ENCODE peak calls at places on chromosomes 13 and 19, in seven cellular contexts. One of them, this sample, is unnamed.

GRCh38 chr13:29893438-29893837 is 43.0 kb upstream of the UBL3 start:
- DNase-seq in head of caudate nucleus: no peak
- DNase-seq in HS-5: peak
- DNase-seq in lower leg skin: no peak
- DNase-seq in GM04503: no peak
- DNase-seq in LHCN-M2: no peak
- DNase-seq in uterus: no peak
- DNase-seq in this sample: no peak

GRCh38 chr13:61413572-61413971 is 2.1 kb downstream of the PCDH20 start:
- DNase-seq in head of caudate nucleus: peak
- DNase-seq in HS-5: no peak
- DNase-seq in lower leg skin: no peak
- DNase-seq in GM04503: no peak
- DNase-seq in LHCN-M2: no peak
- DNase-seq in uterus: no peak
- DNase-seq in this sample: no peak

GRCh38 chr13:113890758-113891480 is 27.0 kb upstream of the GAS6 start:
- DNase-seq in head of caudate nucleus: no peak
- DNase-seq in HS-5: no peak
- DNase-seq in lower leg skin: no peak
- DNase-seq in GM04503: no peak
- DNase-seq in LHCN-M2: no peak
- DNase-seq in uterus: no peak
- DNase-seq in this sample: no peak

GRCh38 chr19:16197188-16197621 is 506 bp upstream of the AP1M1 start:
- DNase-seq in head of caudate nucleus: no peak
- DNase-seq in HS-5: peak
- DNase-seq in lower leg skin: no peak
- DNase-seq in GM04503: peak
- DNase-seq in LHCN-M2: peak
- DNase-seq in uterus: no peak
- DNase-seq in this sample: no peak

GRCh38 chr13:76647550-76647949 is 238.7 kb downstream of the KCTD12 start:
- DNase-seq in head of caudate nucleus: no peak
- DNase-seq in HS-5: no peak
- DNase-seq in lower leg skin: no peak
- DNase-seq in GM04503: no peak
- DNase-seq in LHCN-M2: no peak
- DNase-seq in uterus: no peak
- DNase-seq in this sample: no peak

GRCh38 chr19:2495651-2496316 is 19.9 kb downstream of the GADD45B start:
- DNase-seq in head of caudate nucleus: no peak
- DNase-seq in HS-5: no peak
- DNase-seq in lower leg skin: no peak
- DNase-seq in GM04503: no peak
- DNase-seq in LHCN-M2: peak
- DNase-seq in uterus: peak
- DNase-seq in this sample: no peak

GRCh38 chr13:51801631-51802099 is 2.3 kb downstream of the DHRS12 start:
- DNase-seq in head of caudate nucleus: peak
- DNase-seq in HS-5: no peak
- DNase-seq in lower leg skin: peak
- DNase-seq in GM04503: no peak
- DNase-seq in LHCN-M2: peak
- DNase-seq in uterus: peak
- DNase-seq in this sample: no peak

GRCh38 chr19:45472557-45473365 is 5.0 kb downstream of the FOSB start:
- DNase-seq in head of caudate nucleus: no peak
- DNase-seq in HS-5: no peak
- DNase-seq in lower leg skin: no peak
- DNase-seq in GM04503: no peak
- DNase-seq in LHCN-M2: no peak
- DNase-seq in uterus: no peak
- DNase-seq in this sample: no peak

GRCh38 chr13:43005460-43006236 is 13.6 kb upstream of the EPSTI1 start:
- DNase-seq in head of caudate nucleus: no peak
- DNase-seq in HS-5: no peak
- DNase-seq in lower leg skin: no peak
- DNase-seq in GM04503: no peak
- DNase-seq in LHCN-M2: peak
- DNase-seq in uterus: no peak
- DNase-seq in this sample: no peak

GRCh38 chr19:8030906-8031305 is 21.7 kb upstream of the CCL25 start:
- DNase-seq in head of caudate nucleus: no peak
- DNase-seq in HS-5: no peak
- DNase-seq in lower leg skin: no peak
- DNase-seq in GM04503: no peak
- DNase-seq in LHCN-M2: no peak
- DNase-seq in uterus: no peak
- DNase-seq in this sample: no peak

GRCh38 chr19:42433503-42434260 is 6.5 kb upstream of the LIPE start:
- DNase-seq in head of caudate nucleus: peak
- DNase-seq in HS-5: no peak
- DNase-seq in lower leg skin: peak
- DNase-seq in GM04503: no peak
- DNase-seq in LHCN-M2: peak
- DNase-seq in uterus: peak
- DNase-seq in this sample: peak

GRCh38 chr19:29532956-29533355 is 7.2 kb downstream of the VSTM2B start:
- DNase-seq in head of caudate nucleus: peak
- DNase-seq in HS-5: no peak
- DNase-seq in lower leg skin: no peak
- DNase-seq in GM04503: no peak
- DNase-seq in LHCN-M2: no peak
- DNase-seq in uterus: no peak
- DNase-seq in this sample: no peak

GRCh38 chr13:22211876-22212275 is 541.0 kb downstream of the FGF9 start:
- DNase-seq in head of caudate nucleus: no peak
- DNase-seq in HS-5: no peak
- DNase-seq in lower leg skin: no peak
- DNase-seq in GM04503: no peak
- DNase-seq in LHCN-M2: no peak
- DNase-seq in uterus: no peak
- DNase-seq in this sample: no peak

GRCh38 chr19:6801397-6802086 is 29.0 kb downstream of the VAV1 start:
- DNase-seq in head of caudate nucleus: peak
- DNase-seq in HS-5: no peak
- DNase-seq in lower leg skin: peak
- DNase-seq in GM04503: no peak
- DNase-seq in LHCN-M2: no peak
- DNase-seq in uterus: peak
- DNase-seq in this sample: peak

GRCh38 chr13:43300817-43301216 is 277.4 kb downstream of the DNAJC15 start:
- DNase-seq in head of caudate nucleus: no peak
- DNase-seq in HS-5: peak
- DNase-seq in lower leg skin: no peak
- DNase-seq in GM04503: peak
- DNase-seq in LHCN-M2: no peak
- DNase-seq in uterus: no peak
- DNase-seq in this sample: no peak

GRCh38 chr13:26721251-26721939 is 39.2 kb downstream of the GPR12 start:
- DNase-seq in head of caudate nucleus: peak
- DNase-seq in HS-5: no peak
- DNase-seq in lower leg skin: peak
- DNase-seq in GM04503: no peak
- DNase-seq in LHCN-M2: no peak
- DNase-seq in uterus: no peak
- DNase-seq in this sample: peak

This sample was measured in GF-D8.